ENCODE peak calls at places on chromosomes 3 and 15, in four cellular contexts. S is DND-41, I is small intestine, G is mesenchymal stem cell. E is an unnamed sample. For H3K4me1, the result is how much of the 10 kb centered on the place peaks cover.

GRCh38 chr15:46296797-46297196 is 662.0 kb downstream of the SQOR start:
- DNase-seq in S (no peak), G (no peak), I (no peak), E (no peak)

GRCh38 chr15:60682615-60683014 is 203.7 kb upstream of the ICE2 start:
- DNase-seq in G (no peak), I (no peak), S (no peak), E (no peak)

GRCh38 chr3:58874248-58874741 is 175.5 kb downstream of the CFAP20DC start:
- DNase-seq in S (no peak), G (peak), I (no peak), E (no peak)

GRCh38 chr15:92898988-92899909 is 875 bp upstream of the CHD2 start:
- DNase-seq in S (peak), I (no peak), G (no peak), E (no peak)

GRCh38 chr15:81575436-81576123 is 201.6 kb upstream of the TMC3 start:
- DNase-seq in G (no peak), I (no peak), S (no peak), E (no peak)

GRCh38 chr15:44157679-44158078 is 37.4 kb downstream of the FRMD5 start:
- DNase-seq in S (no peak), G (peak), I (no peak), E (no peak)

GRCh38 chr15:48021336-48022086 is 99.3 kb upstream of the SLC24A5 start:
- DNase-seq in S (no peak), I (no peak), G (peak), E (no peak)

GRCh38 chr3:5298453-5298852 is 110.9 kb downstream of the EDEM1 start:
- DNase-seq in I (no peak), G (no peak), S (no peak), E (no peak)

GRCh38 chr3:63135362-63135761 is 142.7 kb upstream of the SYNPR start:
- DNase-seq in G (no peak), S (no peak), I (no peak), E (no peak)

GRCh38 chr15:70870066-70870465 is 16.1 kb upstream of the LARP6 start:
- DNase-seq in S (no peak), G (peak), I (no peak), E (no peak)

GRCh38 chr3:9100132-9100894 is 137.0 kb upstream of the RAD18 start:
- DNase-seq in S (no peak), I (no peak), G (no peak), E (no peak)

GRCh38 chr15:81235781-81236507 is 39.3 kb downstream of the IL16 start:
- DNase-seq in S (no peak), G (no peak), I (no peak), E (no peak)

GRCh38 chr3:129417354-129417753 is 11.1 kb downstream of the EFCAB12 start:
- DNase-seq in G (peak), S (no peak), I (no peak), E (no peak)

GRCh38 chr3:178833696-178834095 is 237.9 kb downstream of the ZMAT3 start:
- DNase-seq in S (no peak), I (no peak), G (no peak), E (no peak)

GRCh38 chr15:47903369-47903768 is 186.1 kb downstream of the SEMA6D start:
- DNase-seq in I (no peak), G (no peak), S (no peak), E (no peak)

GRCh38 chr15:39406485-39406884 is 174.4 kb upstream of the THBS1 start:
- DNase-seq in S (no peak), G (no peak), I (no peak), E (no peak)

GRCh38 chr3:132787616-132788015 is 65.4 kb upstream of the NPHP3 start:
- DNase-seq in S (no peak), G (peak), I (no peak), E (no peak)

GRCh38 chr3:40497288-40497687 is 8.6 kb upstream of the ZNF620 start:
- DNase-seq in I (no peak), S (no peak), G (no peak), E (no peak)

GRCh38 chr3:151660890-151661289 is 72.8 kb upstream of the AADACL2 start:
- DNase-seq in G (peak), I (no peak), S (no peak), E (no peak)

GRCh38 chr15:85750319-85750806 is 44.4 kb downstream of the KLHL25 start:
- DNase-seq in S (no peak), I (no peak), G (no peak), E (no peak)

GRCh38 chr15:99763827-99764226 is 30.6 kb upstream of the LYSMD4 start:
- DNase-seq in I (no peak), G (no peak), S (no peak), E (no peak)

GRCh38 chr3:138081371-138082084 is 33.9 kb downstream of the DZIP1L start:
- DNase-seq in G (peak), S (no peak), I (no peak), E (no peak)

GRCh38 chr3:45760878-45761711 is 35.2 kb downstream of the SLC6A20 start:
- DNase-seq in I (peak), G (peak), S (peak), E (no peak)

GRCh38 chr15:92500023-92500630 is 106.4 kb downstream of the ST8SIA2 start:
- DNase-seq in I (no peak), S (no peak), G (no peak), E (no peak)

GRCh38 chr3:52779411-52780297 is 2.3 kb downstream of the ITIH1 start:
- DNase-seq in I (no peak), S (no peak), G (no peak), E (no peak)

GRCh38 chr15:89777821-89778380 is 1.8 kb downstream of the MESP2 start:
- DNase-seq in S (no peak), I (no peak), G (no peak), E (no peak)

GRCh38 chr3:71583569-71584215 is at the start of gene FOXP1:
- DNase-seq in I (peak), G (peak), S (peak), E (peak)

GRCh38 chr3:50862221-50862620 is 187.5 kb downstream of the DOCK3 start:
- DNase-seq in G (no peak), I (no peak), S (no peak), E (no peak)

GRCh38 chr3:190155752-190156151 is 35.1 kb upstream of the P3H2 start:
- DNase-seq in G (no peak), I (no peak), S (no peak), E (no peak)

GRCh38 chr3:146491303-146491702 is 21.9 kb upstream of the PLSCR2 start:
- DNase-seq in G (peak), I (no peak), S (no peak), E (no peak)

GRCh38 chr15:74845208-74845568 is 2.2 kb upstream of the ULK3 start:
- DNase-seq in S (no peak), G (no peak), I (no peak), E (peak)

GRCh38 chr15:85141601-85142185 is 160.0 kb downstream of the PDE8A start:
- DNase-seq in I (no peak), G (peak), S (no peak), E (no peak)

GRCh38 chr15:77506311-77507150 is 85.8 kb downstream of the HMG20A start:
- DNase-seq in G (no peak), I (peak), S (no peak), E (no peak)

GRCh38 chr3:117297070-117297469 is 587.5 kb downstream of the TUSC7 start:
- DNase-seq in I (peak), G (no peak), S (no peak), E (no peak)

GRCh38 chr3:111762535-111762934 is 96.5 kb upstream of the PHLDB2 start:
- DNase-seq in G (peak), S (no peak), I (no peak), E (no peak)
- H3K27ac ChIP-seq in G (peak), S (no peak), I (peak), E (no peak)

DNA sequence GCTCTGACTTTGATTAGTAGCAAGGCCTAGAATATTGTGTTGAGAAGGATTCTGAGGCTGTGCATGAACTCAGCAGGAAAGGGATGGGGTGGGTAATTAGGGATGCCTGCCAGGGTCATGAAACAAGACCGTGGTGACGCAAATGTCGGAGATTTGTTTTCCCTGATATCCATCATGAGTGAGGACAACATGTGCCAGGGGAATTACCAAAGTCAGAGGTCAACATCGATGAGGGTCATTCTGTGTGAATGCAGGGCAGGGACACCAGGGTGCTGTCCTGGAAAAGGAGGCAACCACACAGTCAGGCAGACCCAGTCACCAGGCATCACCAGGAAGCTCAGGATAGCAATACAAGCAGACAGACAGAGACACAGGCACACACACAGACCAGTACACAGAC is 52.2 kb downstream of the SLCO2A1 start:
- DNase-seq in S (no peak), G (no peak), I (no peak), E (no peak)
- H3K4me1 ChIP-seq in S (under half), G (under half), I (under half), E (under half)

GRCh38 chr3:82001276-82001953 is 240.0 kb upstream of the GBE1 start:
- DNase-seq in G (no peak), I (no peak), S (no peak), E (no peak)
- H3K27ac ChIP-seq in G (no peak), I (no peak), S (no peak), E (no peak)

DNA sequence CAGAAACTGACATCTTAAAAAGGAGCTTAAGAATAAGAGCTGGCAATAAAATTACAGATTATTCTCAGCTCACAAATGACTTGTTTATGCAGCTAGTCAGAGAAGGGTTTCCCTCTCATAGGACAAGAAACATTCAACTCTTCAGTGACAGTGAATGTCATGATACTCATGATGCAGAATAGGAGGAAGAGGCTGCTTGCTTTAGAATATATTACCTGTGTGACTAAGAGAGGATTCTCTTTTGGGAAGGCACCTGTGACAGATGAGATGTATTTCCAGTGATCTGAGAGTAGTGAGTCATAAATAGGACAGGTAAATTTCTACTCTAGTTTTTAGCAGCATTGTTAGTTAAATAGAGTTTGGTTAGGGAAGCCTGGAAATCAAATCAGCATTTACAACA is 39.9 kb downstream of the RASA2 start:
- DNase-seq in G (no peak), S (no peak), I (no peak), E (no peak)
- H3K4me1 ChIP-seq in G (under half), S (under half), I (under half), E (half or more)

GRCh38 chr15:32872606-32873291 is 154.9 kb downstream of the GREM1 start:
- DNase-seq in I (no peak), S (no peak), G (peak), E (no peak)
- H3K27ac ChIP-seq in I (peak), S (no peak), G (no peak), E (no peak)

DNA sequence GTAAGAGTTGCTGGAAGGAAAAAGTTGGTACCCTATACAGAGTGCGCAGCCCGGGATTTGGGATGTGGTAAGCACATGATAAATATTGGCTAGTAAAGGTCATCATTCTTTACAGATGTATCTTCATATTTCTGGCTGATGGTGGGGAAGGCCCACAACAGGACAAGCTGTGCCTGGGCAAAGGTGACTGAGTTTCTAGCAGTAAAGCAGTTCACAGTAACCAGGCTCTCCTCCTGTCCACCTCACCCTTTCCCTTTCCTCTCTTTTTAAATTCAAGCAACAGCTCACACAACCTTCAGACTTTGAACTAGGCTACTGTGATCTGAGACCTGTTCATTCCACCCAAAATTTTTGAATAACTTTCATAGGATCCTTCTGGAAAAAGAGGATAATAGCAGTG is 145.8 kb upstream of the TBL1XR1 start:
- DNase-seq in S (no peak), I (peak), G (no peak), E (no peak)
- H3K4me1 ChIP-seq in S (under half), I (under half), G (under half), E (under half)

GRCh38 chr3:13420817-13421755 is 964 bp upstream of the NUP210 start:
- DNase-seq in G (no peak), I (peak), S (peak), E (peak)
- H3K27ac ChIP-seq in G (no peak), I (peak), S (peak), E (peak)

DNA sequence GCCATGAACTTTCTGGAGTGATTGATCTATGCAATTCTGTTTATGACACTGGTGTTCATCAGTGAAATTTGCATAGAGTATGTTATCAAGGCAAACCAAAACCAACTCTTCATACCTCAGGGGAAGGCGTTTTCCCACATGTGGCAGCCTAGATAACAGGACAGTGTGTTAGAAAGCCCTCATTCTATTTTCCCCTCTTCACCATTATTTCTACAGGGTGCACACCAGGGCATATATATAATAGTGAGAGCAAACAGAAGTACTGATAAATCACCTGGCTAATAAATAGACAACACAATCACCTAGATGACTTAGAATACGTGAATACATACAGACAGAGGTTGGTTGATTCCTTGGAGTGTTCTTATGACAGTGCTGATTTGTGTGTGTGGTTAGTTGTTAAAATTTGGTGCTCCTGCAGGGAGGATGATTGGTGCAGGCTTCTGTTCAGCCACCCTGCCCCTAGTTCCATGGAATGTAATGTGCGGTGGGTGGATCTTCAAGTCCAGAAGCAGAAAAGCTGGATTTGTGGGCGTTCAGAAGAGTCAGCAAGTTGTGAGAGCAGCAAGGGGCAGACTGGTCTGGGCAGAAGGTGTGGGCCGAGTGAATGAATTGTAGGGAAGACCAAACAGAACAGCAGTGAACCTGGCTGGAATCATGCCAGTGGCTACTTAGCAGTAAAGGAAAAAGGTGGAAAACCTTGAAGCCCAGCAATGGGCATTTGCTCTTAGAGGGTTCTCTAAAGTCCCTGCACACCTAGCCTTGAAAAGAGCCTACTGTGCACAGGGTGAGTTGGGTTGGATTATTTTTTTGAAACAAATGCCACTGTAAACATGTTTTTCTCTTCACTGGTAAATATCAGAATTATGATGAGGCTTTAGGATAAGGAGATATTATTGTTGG is 11.7 kb upstream of the RARRES1 start:
- DNase-seq in G (no peak), I (no peak), S (no peak), E (no peak)
- H3K4me1 ChIP-seq in G (under half), I (under half), S (under half), E (under half)